ENCODE peak calls at places on chromosome 22, in seven cellular contexts. S is IMR-90, O is mesendoderm, R is H9, B is mesenchymal stem cell, W is H1, A is trophoblast cell. G is an unnamed sample.

GRCh38 chr22:37476389-37477329 is 9.5 kb downstream of the MFNG start:
- DNase-seq in S (no peak), O (no peak), R (no peak), B (no peak), W (no peak), A (no peak), G (no peak)

GRCh38 chr22:38725900-38726655 is 20.3 kb downstream of the GTPBP1 start:
- DNase-seq in S (no peak), O (no peak), R (no peak), B (no peak), W (no peak), A (no peak), G (no peak)

GRCh38 chr22:43867839-43868652 is 5.7 kb upstream of the SULT4A1 start:
- DNase-seq in S (peak), O (peak), R (peak), B (peak), W (peak), A (peak), G (peak)

GRCh38 chr22:37186228-37186996 is 1.6 kb downstream of the C1QTNF6 start:
- DNase-seq in S (peak), O (peak), R (peak), B (peak), W (peak), A (peak), G (no peak)

GRCh38 chr22:35022291-35022690 is 43.7 kb upstream of the ISX start:
- DNase-seq in S (no peak), O (no peak), R (no peak), B (no peak), W (no peak), A (no peak), G (no peak)

GRCh38 chr22:36702832-36703210 is 731 bp downstream of the CACNG2 start:
- DNase-seq in S (no peak), O (peak), R (no peak), B (no peak), W (no peak), A (no peak), G (no peak)

GRCh38 chr22:38567531-38568245 is 2.3 kb downstream of the DMC1 start:
- DNase-seq in S (no peak), O (no peak), R (no peak), B (no peak), W (peak), A (peak), G (no peak)

GRCh38 chr22:30923168-30923900 is 45.2 kb downstream of the MORC2 start:
- DNase-seq in S (no peak), O (no peak), R (no peak), B (no peak), W (no peak), A (no peak), G (no peak)

GRCh38 chr22:48477031-48477721 is 1350.5 kb downstream of the BRD1 start:
- DNase-seq in S (no peak), O (no peak), R (peak), B (no peak), W (no peak), A (no peak), G (no peak)

GRCh38 chr22:21646608-21647590 is 4.8 kb downstream of the SDF2L1 start:
- DNase-seq in S (peak), O (peak), R (peak), B (peak), W (peak), A (peak), G (peak)

GRCh38 chr22:43011079-43011478 is 3.9 kb downstream of the PACSIN2 start:
- DNase-seq in S (no peak), O (peak), R (no peak), B (no peak), W (no peak), A (peak), G (no peak)

GRCh38 chr22:24112188-24112587 is 69.1 kb upstream of the SUSD2 start:
- DNase-seq in S (peak), O (peak), R (no peak), B (no peak), W (no peak), A (peak), G (no peak)

GRCh38 chr22:37126882-37127281 is 17.4 kb upstream of the TMPRSS6 start:
- DNase-seq in S (no peak), O (no peak), R (peak), B (no peak), W (peak), A (no peak), G (no peak)

GRCh38 chr22:33975841-33976240 is 55.6 kb upstream of the LARGE1 start:
- DNase-seq in S (no peak), O (peak), R (no peak), B (no peak), W (no peak), A (peak), G (no peak)

GRCh38 chr22:35733742-35734516 is 16.3 kb downstream of the APOL5 start:
- DNase-seq in S (no peak), O (no peak), R (no peak), B (no peak), W (no peak), A (no peak), G (no peak)

GRCh38 chr22:46661221-46661851 is 41.1 kb downstream of the GRAMD4 start:
- DNase-seq in S (peak), O (no peak), R (no peak), B (peak), W (no peak), A (no peak), G (no peak)

GRCh38 chr22:29218758-29219408 is 13.2 kb downstream of the EMID1 start:
- DNase-seq in S (no peak), O (no peak), R (peak), B (no peak), W (no peak), A (no peak), G (no peak)

GRCh38 chr22:29312218-29313125 is 3.0 kb downstream of the RASL10A start:
- DNase-seq in S (no peak), O (no peak), R (no peak), B (no peak), W (peak), A (no peak), G (no peak)

GRCh38 chr22:40249286-40249685 is 71.6 kb downstream of the TNRC6B start:
- DNase-seq in S (no peak), O (no peak), R (no peak), B (no peak), W (no peak), A (no peak), G (no peak)

GRCh38 chr22:19258371-19258770 is 33.1 kb downstream of the CLTCL1 start:
- DNase-seq in S (no peak), O (no peak), R (no peak), B (no peak), W (no peak), A (no peak), G (no peak)

GRCh38 chr22:46598737-46599424 is 21.3 kb upstream of the GRAMD4 start:
- DNase-seq in S (peak), O (no peak), R (no peak), B (peak), W (no peak), A (peak), G (no peak)

GRCh38 chr22:28810839-28811491 is 10.6 kb upstream of the XBP1 start:
- DNase-seq in S (no peak), O (no peak), R (no peak), B (no peak), W (no peak), A (no peak), G (no peak)

GRCh38 chr22:32423664-32424063 is 11.6 kb upstream of the RTCB start:
- DNase-seq in S (no peak), O (no peak), R (no peak), B (no peak), W (no peak), A (no peak), G (no peak)

GRCh38 chr22:23364389-23364788 is 184.1 kb downstream of the BCR start:
- DNase-seq in S (no peak), O (no peak), R (no peak), B (no peak), W (no peak), A (no peak), G (no peak)

GRCh38 chr22:41910050-41910598 is 4.8 kb downstream of the SHISA8 start:
- DNase-seq in S (no peak), O (peak), R (peak), B (no peak), W (peak), A (peak), G (no peak)

GRCh38 chr22:31436132-31436531 is 36.7 kb downstream of the DRG1 start:
- DNase-seq in S (no peak), O (no peak), R (no peak), B (no peak), W (no peak), A (no peak), G (no peak)

GRCh38 chr22:25098445-25099081 is 101.1 kb upstream of the CRYBB3 start:
- DNase-seq in S (no peak), O (no peak), R (no peak), B (no peak), W (no peak), A (no peak), G (peak)

DNA sequence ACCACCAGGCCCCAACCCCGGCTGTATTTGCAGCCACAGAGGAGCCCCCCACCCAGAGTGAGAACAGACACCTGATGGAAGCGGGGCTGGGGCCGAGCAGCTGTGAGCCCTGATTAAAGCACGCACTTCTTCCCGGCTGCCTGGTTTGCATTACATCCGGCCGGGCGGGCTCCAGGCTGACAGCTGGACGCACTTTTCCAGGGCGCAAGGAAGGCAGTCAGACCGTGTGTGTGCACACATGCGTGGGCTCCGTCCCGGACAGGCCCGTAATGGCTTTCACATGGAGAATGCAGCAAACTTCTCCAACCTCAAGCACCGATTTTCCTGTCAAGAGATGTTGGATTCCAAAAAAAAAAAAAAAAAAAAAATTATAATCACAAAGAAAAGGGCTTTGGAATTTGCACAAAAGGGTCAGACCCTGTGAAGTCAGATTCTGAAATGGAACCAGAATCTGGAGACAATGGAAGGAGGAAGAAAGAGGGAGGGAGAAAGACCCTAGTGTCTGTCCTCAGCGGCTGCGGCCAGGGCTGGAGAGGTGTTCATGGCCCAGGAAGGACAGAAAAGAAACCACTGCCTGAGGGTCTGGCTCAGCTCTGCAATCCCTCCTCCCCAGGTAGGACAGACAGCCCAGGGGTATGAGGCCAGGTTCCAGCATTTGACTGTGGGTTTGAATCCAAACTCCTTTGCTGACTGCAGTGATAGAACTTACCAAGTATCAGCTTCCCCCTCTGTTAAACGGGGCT is 365.5 kb downstream of the MN1 start:
- DNase-seq in S (peak), O (peak), R (no peak), B (peak), W (no peak), A (no peak), G (peak)
- H3K4ac ChIP-seq in S (no peak), O (no peak), R (no peak), B (no peak), W (no peak), A (no peak), G (no peak)

GRCh38 chr22:26916236-26916635 is 258.8 kb downstream of the MIAT start:
- DNase-seq in S (no peak), O (no peak), R (no peak), B (no peak), W (no peak), A (no peak), G (no peak)
- H4K8ac ChIP-seq in S (no peak), O (no peak), R (no peak), B (no peak), W (no peak), A (no peak), G (no peak)

DNA sequence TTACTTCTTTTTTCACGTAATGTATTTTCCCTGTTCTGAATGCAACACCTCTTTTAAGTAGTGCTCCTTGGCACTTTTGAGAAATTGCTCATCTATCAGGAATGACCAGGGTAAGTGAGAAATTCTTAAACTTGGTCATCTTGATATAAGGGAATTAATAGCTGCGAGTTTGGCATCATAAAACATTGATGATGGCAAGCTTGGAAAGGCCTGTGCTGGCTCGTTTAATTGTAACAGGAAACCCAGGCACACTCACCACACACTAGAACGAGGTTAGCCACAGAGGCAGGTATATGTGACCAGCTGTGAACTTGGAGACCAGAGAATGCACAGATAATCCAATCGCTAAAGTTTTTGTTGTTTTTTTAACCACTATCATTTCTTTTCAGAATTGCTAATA is 24.3 kb downstream of the FAM118A start:
- DNase-seq in S (no peak), O (no peak), R (no peak), B (no peak), W (no peak), A (no peak), G (no peak)
- H3K4ac ChIP-seq in S (no peak), O (no peak), R (no peak), B (no peak), W (no peak), A (no peak), G (no peak)

DNA sequence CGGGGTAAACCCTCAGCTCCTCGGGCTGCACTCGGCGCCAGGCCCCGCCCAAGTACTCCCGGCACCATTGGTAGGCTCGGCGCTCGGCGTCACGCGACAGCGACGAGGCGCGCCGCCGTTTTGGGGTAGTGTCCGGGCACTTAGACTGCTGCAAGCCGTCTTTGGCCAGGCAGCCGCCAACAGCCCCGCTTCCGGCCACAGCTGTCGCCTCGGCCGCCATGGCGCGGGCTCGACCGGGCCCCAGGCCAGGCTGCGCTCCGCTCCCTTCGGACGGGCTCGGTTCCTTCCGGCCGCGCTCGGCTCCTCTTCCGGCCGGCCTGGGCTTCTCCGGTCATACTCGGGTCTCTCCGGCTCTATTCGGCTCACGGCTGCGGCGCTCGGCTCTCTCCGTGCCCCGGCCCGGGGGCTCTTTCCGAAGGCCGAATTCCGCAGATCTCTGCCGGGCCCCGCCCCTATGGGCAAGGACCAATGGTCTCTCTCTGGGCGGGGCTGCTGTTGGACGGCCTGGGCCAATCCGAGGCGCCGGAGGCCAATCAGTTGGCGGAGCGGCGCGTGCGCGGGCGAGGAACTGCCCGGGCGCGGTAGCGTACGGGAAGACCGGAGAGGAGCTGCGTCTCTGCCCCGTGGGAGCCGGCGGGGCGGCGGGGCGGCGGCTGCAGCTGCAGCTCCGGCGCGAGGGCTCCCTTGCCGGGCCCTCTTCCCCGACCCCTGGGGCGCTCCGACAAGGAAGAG is at the start of gene CHKB:
- DNase-seq in S (peak), O (peak), R (peak), B (peak), W (peak), A (peak), G (peak)
- H4K8ac ChIP-seq in S (peak), O (peak), R (no peak), B (peak), W (peak), A (peak), G (peak)

G was measured in neuronal stem cell.